ENCODE peak calls at places on chromosomes 11 and 22, in five cellular contexts. One of them, this sample, is unnamed.
A peak's percentile ranks its signal among the peaks of the same experiment; 100 is the strongest.

GRCh38 chr11:36273110-36273509 is 16.1 kb downstream of the COMMD9 start:
- DNase-seq in NCI-H2029 treated with DMSO at 0.1 percent for 48 hours: peak; percentile 94
- DNase-seq in NCI-H345: peak; percentile 80
- DNase-seq in anterior cingulate cortex: no peak
- DNase-seq in NB4: no peak
- DNase-seq in this sample: no peak

GRCh38 chr11:66727282-66727882 is 1.6 kb downstream of the SPTBN2 start:
- DNase-seq in NCI-H2029 treated with DMSO at 0.1 percent for 48 hours: no peak
- DNase-seq in NCI-H345: peak; percentile 21
- DNase-seq in anterior cingulate cortex: no peak
- DNase-seq in NB4: peak; percentile 68
- DNase-seq in this sample: no peak

GRCh38 chr11:133934599-133935550 is 21.9 kb downstream of the IGSF9B start:
- DNase-seq in NCI-H2029 treated with DMSO at 0.1 percent for 48 hours: no peak
- DNase-seq in NCI-H345: no peak
- DNase-seq in anterior cingulate cortex: peak; percentile 79
- DNase-seq in NB4: peak; percentile 63
- DNase-seq in this sample: peak; percentile 94

GRCh38 chr22:38872831-38873248 is 824 bp upstream of the CBX6 start:
- DNase-seq in NCI-H2029 treated with DMSO at 0.1 percent for 48 hours: peak; percentile 28
- DNase-seq in NCI-H345: peak; percentile 64
- DNase-seq in anterior cingulate cortex: peak; percentile 55
- DNase-seq in NB4: peak; percentile 35
- DNase-seq in this sample: peak; percentile 66

GRCh38 chr11:44372989-44373388 is 63.0 kb upstream of the ALX4 start:
- DNase-seq in NCI-H2029 treated with DMSO at 0.1 percent for 48 hours: no peak
- DNase-seq in NCI-H345: no peak
- DNase-seq in anterior cingulate cortex: no peak
- DNase-seq in NB4: no peak
- DNase-seq in this sample: no peak

GRCh38 chr22:30206964-30207363 is 39.6 kb downstream of the LIF start:
- DNase-seq in NCI-H2029 treated with DMSO at 0.1 percent for 48 hours: no peak
- DNase-seq in NCI-H345: peak; percentile 18
- DNase-seq in anterior cingulate cortex: no peak
- DNase-seq in NB4: no peak
- DNase-seq in this sample: no peak

GRCh38 chr11:9815486-9816136 is 151.7 kb downstream of the SWAP70 start:
- DNase-seq in NCI-H2029 treated with DMSO at 0.1 percent for 48 hours: no peak
- DNase-seq in NCI-H345: no peak
- DNase-seq in anterior cingulate cortex: no peak
- DNase-seq in NB4: peak; percentile 24
- DNase-seq in this sample: no peak

GRCh38 chr11:57482782-57483569 is 22.6 kb downstream of the RTN4RL2 start:
- DNase-seq in NCI-H2029 treated with DMSO at 0.1 percent for 48 hours: no peak
- DNase-seq in NCI-H345: peak; percentile 27
- DNase-seq in anterior cingulate cortex: no peak
- DNase-seq in NB4: peak; percentile 89
- DNase-seq in this sample: no peak

GRCh38 chr11:70568504-70569172 is 170.3 kb downstream of the CTTN start:
- DNase-seq in NCI-H2029 treated with DMSO at 0.1 percent for 48 hours: no peak
- DNase-seq in NCI-H345: no peak
- DNase-seq in anterior cingulate cortex: no peak
- DNase-seq in NB4: no peak
- DNase-seq in this sample: no peak

GRCh38 chr11:110818032-110818687 is 105.9 kb upstream of the ARHGAP20 start:
- DNase-seq in NCI-H2029 treated with DMSO at 0.1 percent for 48 hours: no peak
- DNase-seq in NCI-H345: no peak
- DNase-seq in anterior cingulate cortex: no peak
- DNase-seq in NB4: peak; percentile 45
- DNase-seq in this sample: no peak

GRCh38 chr22:25120093-25120561 is 79.5 kb upstream of the CRYBB3 start:
- DNase-seq in NCI-H2029 treated with DMSO at 0.1 percent for 48 hours: peak; percentile 84
- DNase-seq in NCI-H345: peak; percentile 28
- DNase-seq in anterior cingulate cortex: no peak
- DNase-seq in NB4: no peak
- DNase-seq in this sample: no peak

GRCh38 chr11:14972581-14973490 is 685 bp upstream of the CALCA start:
- DNase-seq in NCI-H2029 treated with DMSO at 0.1 percent for 48 hours: peak; percentile 86
- DNase-seq in NCI-H345: peak; percentile 70
- DNase-seq in anterior cingulate cortex: no peak
- DNase-seq in NB4: no peak
- DNase-seq in this sample: no peak

GRCh38 chr11:33736148-33736809 is at the start of gene CD59:
- DNase-seq in NCI-H2029 treated with DMSO at 0.1 percent for 48 hours: peak; percentile 59
- DNase-seq in NCI-H345: peak; percentile 97
- DNase-seq in anterior cingulate cortex: peak; percentile 79
- DNase-seq in NB4: peak; percentile 91
- DNase-seq in this sample: peak; percentile 88

GRCh38 chr11:69388661-69389060 is 92.8 kb upstream of the LINC01488 start:
- DNase-seq in NCI-H2029 treated with DMSO at 0.1 percent for 48 hours: no peak
- DNase-seq in NCI-H345: no peak
- DNase-seq in anterior cingulate cortex: no peak
- DNase-seq in NB4: no peak
- DNase-seq in this sample: no peak

GRCh38 chr11:19714387-19715363 is 2.0 kb downstream of the NAV2 start:
- DNase-seq in NCI-H2029 treated with DMSO at 0.1 percent for 48 hours: no peak
- DNase-seq in NCI-H345: no peak
- DNase-seq in anterior cingulate cortex: no peak
- DNase-seq in NB4: no peak
- DNase-seq in this sample: peak; percentile 41

GRCh38 chr22:45235851-45236342 is 4.8 kb downstream of the KIAA0930 start:
- DNase-seq in NCI-H2029 treated with DMSO at 0.1 percent for 48 hours: no peak
- DNase-seq in NCI-H345: peak; percentile 71
- DNase-seq in anterior cingulate cortex: no peak
- DNase-seq in NB4: no peak
- DNase-seq in this sample: no peak

This sample was measured in globus pallidus.